ENCODE peak calls at places on chromosome 10, in ten cellular contexts. One of them, this sample, is unnamed.

GRCh38 chr10:49377256-49377655 is 18.6 kb downstream of the DRGX start:
- DNase-seq in suprapubic skin: no peak
- DNase-seq in body of pancreas: no peak
- DNase-seq in transverse colon: no peak
- DNase-seq in IMR-90: no peak
- DNase-seq in endothelial cell: no peak
- DNase-seq in cardiac muscle cell: no peak
- DNase-seq in CD8-positive, alpha-beta T cell: peak; percentile 42
- DNase-seq in Panc1: no peak
- DNase-seq in AG10803: no peak
- DNase-seq in this sample: no peak

GRCh38 chr10:110076559-110077318 is 69.0 kb downstream of the ADD3 start:
- DNase-seq in suprapubic skin: no peak
- DNase-seq in body of pancreas: peak; percentile 15
- DNase-seq in transverse colon: peak; percentile 51
- DNase-seq in IMR-90: peak; percentile 68
- DNase-seq in endothelial cell: no peak
- DNase-seq in cardiac muscle cell: no peak
- DNase-seq in CD8-positive, alpha-beta T cell: no peak
- DNase-seq in Panc1: no peak
- DNase-seq in AG10803: peak; percentile 96
- DNase-seq in this sample: peak; percentile 46

GRCh38 chr10:98511861-98512260 is 65.1 kb upstream of the HPS1 start:
- DNase-seq in suprapubic skin: no peak
- DNase-seq in body of pancreas: peak; percentile 49
- DNase-seq in transverse colon: no peak
- DNase-seq in IMR-90: no peak
- DNase-seq in endothelial cell: no peak
- DNase-seq in cardiac muscle cell: no peak
- DNase-seq in CD8-positive, alpha-beta T cell: no peak
- DNase-seq in Panc1: no peak
- DNase-seq in AG10803: no peak
- DNase-seq in this sample: no peak

GRCh38 chr10:21174670-21175495 is 277.8 kb upstream of the NEBL start:
- DNase-seq in suprapubic skin: no peak
- DNase-seq in body of pancreas: peak; percentile 18
- DNase-seq in transverse colon: no peak
- DNase-seq in IMR-90: no peak
- DNase-seq in endothelial cell: peak; percentile 7
- DNase-seq in cardiac muscle cell: no peak
- DNase-seq in CD8-positive, alpha-beta T cell: no peak
- DNase-seq in Panc1: no peak
- DNase-seq in AG10803: no peak
- DNase-seq in this sample: no peak

GRCh38 chr10:91565241-91565640 is 67.6 kb downstream of the PPP1R3C start:
- DNase-seq in suprapubic skin: no peak
- DNase-seq in body of pancreas: no peak
- DNase-seq in transverse colon: no peak
- DNase-seq in IMR-90: no peak
- DNase-seq in endothelial cell: no peak
- DNase-seq in cardiac muscle cell: no peak
- DNase-seq in CD8-positive, alpha-beta T cell: no peak
- DNase-seq in Panc1: no peak
- DNase-seq in AG10803: no peak
- DNase-seq in this sample: no peak

GRCh38 chr10:110457851-110458582 is 39.7 kb upstream of the DUSP5 start:
- DNase-seq in suprapubic skin: peak; percentile 9
- DNase-seq in body of pancreas: no peak
- DNase-seq in transverse colon: peak; percentile 19
- DNase-seq in IMR-90: no peak
- DNase-seq in endothelial cell: no peak
- DNase-seq in cardiac muscle cell: no peak
- DNase-seq in CD8-positive, alpha-beta T cell: peak; percentile 36
- DNase-seq in Panc1: no peak
- DNase-seq in AG10803: no peak
- DNase-seq in this sample: no peak

GRCh38 chr10:122725768-122726167 is 26.1 kb upstream of the C10orf120 start:
- DNase-seq in suprapubic skin: no peak
- DNase-seq in body of pancreas: no peak
- DNase-seq in transverse colon: no peak
- DNase-seq in IMR-90: no peak
- DNase-seq in endothelial cell: no peak
- DNase-seq in cardiac muscle cell: no peak
- DNase-seq in CD8-positive, alpha-beta T cell: no peak
- DNase-seq in Panc1: no peak
- DNase-seq in AG10803: no peak
- DNase-seq in this sample: no peak

GRCh38 chr10:132139526-132139925 is 47.2 kb upstream of the DPYSL4 start:
- DNase-seq in suprapubic skin: no peak
- DNase-seq in body of pancreas: no peak
- DNase-seq in transverse colon: no peak
- DNase-seq in IMR-90: no peak
- DNase-seq in endothelial cell: no peak
- DNase-seq in cardiac muscle cell: no peak
- DNase-seq in CD8-positive, alpha-beta T cell: no peak
- DNase-seq in Panc1: no peak
- DNase-seq in AG10803: no peak
- DNase-seq in this sample: no peak

DNA sequence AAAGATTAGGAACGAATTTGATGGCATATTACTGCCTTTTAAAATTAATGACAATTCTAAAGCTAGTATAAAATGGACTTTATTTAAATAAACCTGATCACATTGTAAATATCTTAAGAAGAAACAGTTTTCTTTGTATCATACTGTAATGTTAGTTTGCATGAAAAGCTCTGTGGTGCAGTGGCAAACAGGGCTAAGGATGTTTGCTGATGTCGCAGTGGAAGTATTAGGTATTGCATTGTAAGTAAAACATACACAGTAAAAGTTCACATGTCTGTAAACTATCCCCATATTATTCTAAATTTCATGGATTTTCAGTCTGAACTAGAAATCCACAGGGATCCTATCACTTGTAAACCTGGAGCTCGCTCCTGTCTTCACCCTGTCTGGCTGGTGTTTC is 252.6 kb upstream of the ZNF32 start:
- DNase-seq in suprapubic skin: no peak
- DNase-seq in body of pancreas: no peak
- DNase-seq in transverse colon: no peak
- DNase-seq in IMR-90: peak; percentile 46
- DNase-seq in endothelial cell: no peak
- DNase-seq in cardiac muscle cell: no peak
- DNase-seq in CD8-positive, alpha-beta T cell: no peak
- DNase-seq in Panc1: no peak
- DNase-seq in AG10803: peak; percentile 17
- DNase-seq in this sample: no peak
- TF ChIP-seq CTCF in suprapubic skin: no peak
- TF ChIP-seq CTCF in body of pancreas: no peak
- TF ChIP-seq CTCF in transverse colon: no peak
- TF ChIP-seq CTCF in IMR-90: peak; percentile 28
- TF ChIP-seq CTCF in endothelial cell: no peak
- TF ChIP-seq CTCF in cardiac muscle cell: peak; percentile 25
- TF ChIP-seq CTCF in CD8-positive, alpha-beta T cell: no peak
- TF ChIP-seq CTCF in Panc1: no peak
- TF ChIP-seq CTCF in AG10803: peak; percentile 43
- TF ChIP-seq CTCF in this sample: no peak

DNA sequence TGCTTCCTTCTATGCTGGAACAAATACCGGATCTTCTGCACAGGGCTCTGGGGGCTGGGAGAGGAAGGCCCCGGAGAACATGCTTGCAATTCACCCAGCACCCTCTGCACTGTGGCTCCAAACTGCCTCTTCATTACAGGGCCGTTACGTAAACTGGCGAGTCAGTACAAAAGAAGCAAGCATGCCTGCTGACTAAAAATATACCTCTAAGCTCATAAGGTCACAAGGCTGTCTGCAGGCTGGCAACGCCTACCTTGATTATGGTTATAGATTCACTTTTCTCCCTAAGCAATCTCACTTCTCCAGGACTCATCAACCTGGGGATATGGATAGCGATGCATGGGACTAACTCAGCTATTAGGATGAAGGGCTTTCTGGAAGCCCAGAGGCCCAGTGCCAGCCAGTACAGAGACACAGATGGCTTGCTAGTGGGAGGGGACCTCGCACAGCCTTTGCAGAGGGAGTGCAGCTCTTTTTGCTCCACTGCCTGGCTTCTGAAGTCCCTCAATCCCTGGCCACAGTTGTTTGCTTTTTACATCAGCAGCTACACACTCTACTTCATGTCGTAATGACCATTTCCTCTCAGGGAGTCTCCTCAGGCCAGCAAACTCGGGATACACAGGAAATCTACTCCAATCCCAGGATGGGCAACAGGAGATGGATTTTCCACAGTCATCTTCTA is 96.1 kb downstream of the SH3PXD2A start:
- DNase-seq in suprapubic skin: no peak
- DNase-seq in body of pancreas: no peak
- DNase-seq in transverse colon: peak; percentile 57
- DNase-seq in IMR-90: peak; percentile 91
- DNase-seq in endothelial cell: peak; percentile 44
- DNase-seq in cardiac muscle cell: peak; percentile 60
- DNase-seq in CD8-positive, alpha-beta T cell: no peak
- DNase-seq in Panc1: peak; percentile 75
- DNase-seq in AG10803: peak; percentile 78
- DNase-seq in this sample: no peak
- TF ChIP-seq CTCF in suprapubic skin: no peak
- TF ChIP-seq CTCF in body of pancreas: no peak
- TF ChIP-seq CTCF in transverse colon: no peak
- TF ChIP-seq CTCF in IMR-90: no peak
- TF ChIP-seq CTCF in endothelial cell: no peak
- TF ChIP-seq CTCF in cardiac muscle cell: no peak
- TF ChIP-seq CTCF in CD8-positive, alpha-beta T cell: no peak
- TF ChIP-seq CTCF in Panc1: no peak
- TF ChIP-seq CTCF in AG10803: no peak
- TF ChIP-seq CTCF in this sample: no peak

GRCh38 chr10:124026337-124026939 is 67.0 kb downstream of the CHST15 start:
- DNase-seq in suprapubic skin: no peak
- DNase-seq in body of pancreas: no peak
- DNase-seq in transverse colon: no peak
- DNase-seq in IMR-90: no peak
- DNase-seq in endothelial cell: no peak
- DNase-seq in cardiac muscle cell: no peak
- DNase-seq in CD8-positive, alpha-beta T cell: no peak
- DNase-seq in Panc1: no peak
- DNase-seq in AG10803: no peak
- DNase-seq in this sample: no peak

GRCh38 chr10:124027306-124028050 is 65.9 kb downstream of the CHST15 start:
- DNase-seq in suprapubic skin: no peak
- DNase-seq in body of pancreas: no peak
- DNase-seq in transverse colon: no peak
- DNase-seq in IMR-90: no peak
- DNase-seq in endothelial cell: no peak
- DNase-seq in cardiac muscle cell: no peak
- DNase-seq in CD8-positive, alpha-beta T cell: no peak
- DNase-seq in Panc1: no peak
- DNase-seq in AG10803: no peak
- DNase-seq in this sample: no peak

GRCh38 chr10:124025152-124025551 is 68.2 kb downstream of the CHST15 start:
- DNase-seq in suprapubic skin: no peak
- DNase-seq in body of pancreas: no peak
- DNase-seq in transverse colon: no peak
- DNase-seq in IMR-90: no peak
- DNase-seq in endothelial cell: no peak
- DNase-seq in cardiac muscle cell: no peak
- DNase-seq in CD8-positive, alpha-beta T cell: no peak
- DNase-seq in Panc1: no peak
- DNase-seq in AG10803: no peak
- DNase-seq in this sample: no peak

GRCh38 chr10:124028700-124029487 is 64.5 kb downstream of the CHST15 start:
- DNase-seq in suprapubic skin: no peak
- DNase-seq in body of pancreas: no peak
- DNase-seq in transverse colon: no peak
- DNase-seq in IMR-90: no peak
- DNase-seq in endothelial cell: no peak
- DNase-seq in cardiac muscle cell: no peak
- DNase-seq in CD8-positive, alpha-beta T cell: no peak
- DNase-seq in Panc1: no peak
- DNase-seq in AG10803: no peak
- DNase-seq in this sample: no peak

DNA sequence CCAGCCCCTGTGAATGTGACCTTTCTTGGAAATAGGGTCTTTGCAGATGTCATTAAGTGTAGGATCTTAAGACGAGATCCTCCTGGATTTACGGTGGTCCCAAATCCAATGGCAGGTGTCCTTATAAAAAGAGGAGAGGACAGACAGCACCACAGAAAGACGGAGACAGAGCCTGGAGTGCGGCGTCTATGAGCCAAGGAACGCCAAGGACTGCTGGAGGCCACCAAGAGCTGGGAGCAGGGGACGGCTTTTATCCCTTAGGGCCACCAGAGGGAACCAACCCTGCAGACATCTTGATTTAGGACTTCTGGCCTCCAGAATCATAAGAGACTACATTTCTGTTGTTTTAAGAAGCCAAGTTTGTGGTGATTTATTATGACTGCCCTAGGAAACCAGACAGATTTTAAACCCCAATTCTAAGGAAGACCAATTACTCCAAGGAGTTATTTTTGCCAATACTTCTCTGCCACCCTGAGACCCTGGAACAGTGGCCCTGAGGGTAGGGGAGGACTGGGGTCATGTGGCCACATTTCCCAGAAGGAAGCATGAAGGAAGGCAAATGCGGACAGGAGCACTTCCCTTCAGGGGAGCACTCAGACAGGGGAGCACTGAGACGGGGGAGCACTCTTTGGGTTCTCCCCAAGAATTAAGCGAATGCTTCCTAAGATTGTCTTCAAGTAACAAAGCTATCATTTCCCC is 67.6 kb downstream of the CHST15 start:
- DNase-seq in suprapubic skin: no peak
- DNase-seq in body of pancreas: no peak
- DNase-seq in transverse colon: no peak
- DNase-seq in IMR-90: no peak
- DNase-seq in endothelial cell: peak; percentile 21
- DNase-seq in cardiac muscle cell: peak; percentile 47
- DNase-seq in CD8-positive, alpha-beta T cell: no peak
- DNase-seq in Panc1: peak; percentile 18
- DNase-seq in AG10803: peak; percentile 24
- DNase-seq in this sample: no peak
- TF ChIP-seq CTCF in suprapubic skin: no peak
- TF ChIP-seq CTCF in body of pancreas: peak; percentile 8
- TF ChIP-seq CTCF in transverse colon: peak; percentile 32
- TF ChIP-seq CTCF in IMR-90: no peak
- TF ChIP-seq CTCF in endothelial cell: no peak
- TF ChIP-seq CTCF in cardiac muscle cell: no peak
- TF ChIP-seq CTCF in CD8-positive, alpha-beta T cell: no peak
- TF ChIP-seq CTCF in Panc1: no peak
- TF ChIP-seq CTCF in AG10803: peak; percentile 36
- TF ChIP-seq CTCF in this sample: no peak

DNA sequence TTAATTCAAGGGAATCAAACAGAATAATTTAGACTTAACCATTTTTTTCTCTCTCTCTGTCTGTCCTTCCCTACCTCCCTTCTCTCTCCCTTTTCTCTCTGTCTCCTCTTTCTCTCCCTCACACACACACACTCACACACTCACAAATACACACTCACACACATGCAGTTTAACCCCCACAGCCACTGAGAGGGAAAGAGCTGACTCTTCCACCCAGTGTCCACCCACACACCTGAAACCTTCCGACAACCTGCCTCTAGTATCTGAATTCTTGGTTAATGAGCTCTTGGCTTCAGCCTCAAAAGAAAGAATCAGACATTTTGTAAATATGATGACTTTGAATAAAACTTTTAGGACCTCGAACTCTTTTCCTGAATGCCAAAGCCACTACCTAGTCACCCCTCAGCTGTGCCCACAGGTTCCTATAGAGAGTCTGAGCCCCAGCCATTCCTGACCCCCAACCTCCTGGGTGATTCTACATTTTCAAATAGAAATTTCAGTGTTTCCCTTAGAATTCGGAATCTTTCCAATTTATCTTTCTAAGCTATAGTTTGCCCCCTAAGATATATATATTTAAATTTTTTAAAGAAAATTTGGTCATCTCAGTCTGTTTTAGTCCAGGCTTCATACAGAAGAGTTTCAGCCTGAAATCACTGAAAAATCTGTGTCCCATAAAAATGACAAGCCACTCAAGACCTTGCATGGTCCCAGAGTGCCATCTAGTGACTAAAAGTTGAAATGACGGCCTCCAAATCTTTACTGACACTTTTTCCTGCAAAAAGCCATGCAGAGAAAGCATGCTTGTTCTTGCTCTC is 202.8 kb downstream of the IPMK start:
- DNase-seq in suprapubic skin: no peak
- DNase-seq in body of pancreas: no peak
- DNase-seq in transverse colon: no peak
- DNase-seq in IMR-90: peak; percentile 58
- DNase-seq in endothelial cell: peak; percentile 46
- DNase-seq in cardiac muscle cell: peak; percentile 51
- DNase-seq in CD8-positive, alpha-beta T cell: no peak
- DNase-seq in Panc1: peak; percentile 45
- DNase-seq in AG10803: peak; percentile 61
- DNase-seq in this sample: peak; percentile 61
- TF ChIP-seq CTCF in suprapubic skin: no peak
- TF ChIP-seq CTCF in body of pancreas: peak; percentile 80
- TF ChIP-seq CTCF in transverse colon: peak; percentile 62
- TF ChIP-seq CTCF in IMR-90: peak; percentile 95
- TF ChIP-seq CTCF in endothelial cell: peak; percentile 62
- TF ChIP-seq CTCF in cardiac muscle cell: peak; percentile 80
- TF ChIP-seq CTCF in CD8-positive, alpha-beta T cell: peak; percentile 38
- TF ChIP-seq CTCF in Panc1: peak; percentile 91
- TF ChIP-seq CTCF in AG10803: peak; percentile 96
- TF ChIP-seq CTCF in this sample: peak; percentile 87

This sample was measured in Calu3.